ENCODE peak calls at places on chromosome 1, in eight cellular contexts. R is effector memory CD8-positive, alpha-beta T cell; C is retina; F is posterior cingulate gyrus; A is NCI-H1417; E is T1000; W is NB4; P is astrocyte of the hippocampus. N is an unnamed sample.

GRCh38 chr1:146012703-146013565 is 8.6 kb downstream of the HJV start:
- DNase-seq in E (peak), R (peak), A (peak), P (peak), F (no peak), C (no peak), W (peak), N (peak)

GRCh38 chr1:12368646-12369045 is 138.8 kb downstream of the VPS13D start:
- DNase-seq in R (no peak), C (no peak), F (no peak), E (no peak), W (no peak), P (peak), A (no peak), N (no peak)

GRCh38 chr1:77406661-77407060 is 124.8 kb downstream of the AK5 start:
- DNase-seq in C (no peak), E (no peak), A (peak), F (no peak), P (peak), R (no peak), W (no peak), N (no peak)

GRCh38 chr1:63010898-63011660 is 227.1 kb downstream of the ATG4C start:
- DNase-seq in R (no peak), C (peak), W (no peak), E (no peak), A (peak), F (peak), P (peak), N (no peak)

GRCh38 chr1:31412732-31413404 is at the start of gene SERINC2:
- DNase-seq in C (no peak), R (no peak), E (no peak), P (no peak), F (no peak), W (peak), A (peak), N (no peak)

GRCh38 chr1:78145105-78145580 is 99.4 kb downstream of the GIPC2 start:
- DNase-seq in F (peak), C (peak), R (peak), W (peak), E (peak), A (peak), P (peak), N (no peak)

GRCh38 chr1:111110197-111110899 is 29.5 kb downstream of the DRAM2 start:
- DNase-seq in R (no peak), F (no peak), P (no peak), C (no peak), E (no peak), A (no peak), W (no peak), N (no peak)

GRCh38 chr1:161864577-161864976 is 98.5 kb downstream of the ATF6 start:
- DNase-seq in A (no peak), R (no peak), F (no peak), E (no peak), W (peak), C (no peak), P (peak), N (peak)

GRCh38 chr1:143735764-143736461 is 235.9 kb downstream of the FAM72C start:
- DNase-seq in C (no peak), E (no peak), A (no peak), W (peak), F (no peak), R (no peak), P (no peak), N (no peak)

GRCh38 chr1:245707941-245708340 is 553.2 kb downstream of the KIF26B start:
- DNase-seq in C (no peak), P (no peak), F (no peak), W (no peak), E (no peak), R (no peak), A (no peak), N (no peak)